ENCODE peak calls at places on chromosomes 11 and 22, in seven cellular contexts. K is HepG2, E is tibial nerve, G is A549, Y is stomach, T is suprapubic skin, X is esophagus muscularis mucosa. W is an unnamed sample.

GRCh38 chr11:83909579-83909978 is 623.4 kb upstream of the CCDC90B start:
- DNase-seq in X (no peak), G (no peak), T (no peak), E (no peak), K (no peak), Y (no peak), W (no peak)

GRCh38 chr22:37088750-37089408 is 20.6 kb downstream of the TMPRSS6 start:
- DNase-seq in K (no peak), E (no peak), Y (no peak), T (no peak), G (no peak), X (no peak), W (no peak)

GRCh38 chr22:20244744-20245576 is 23.2 kb downstream of the RTN4R start:
- DNase-seq in G (no peak), E (no peak), Y (no peak), K (no peak), T (no peak), X (no peak), W (no peak)

GRCh38 chr22:28375761-28376534 is 303.7 kb downstream of the TTC28 start:
- DNase-seq in Y (no peak), E (no peak), T (no peak), X (no peak), G (no peak), K (no peak), W (no peak)

GRCh38 chr11:70584786-70585545 is 186.6 kb downstream of the CTTN start:
- DNase-seq in T (peak; percentile 52), Y (no peak), K (no peak), X (no peak), G (no peak), E (no peak), W (no peak)

GRCh38 chr11:76649964-76650363 is 20.6 kb downstream of the LRRC32 start:
- DNase-seq in X (no peak), Y (no peak), K (no peak), G (no peak), T (no peak), E (no peak), W (no peak)

GRCh38 chr11:116829525-116830183 is at the start of gene APOC3:
- DNase-seq in T (no peak), E (no peak), G (no peak), K (peak; percentile 85), X (no peak), Y (no peak), W (no peak)

GRCh38 chr11:22337571-22338464 is at the start of gene SLC17A6:
- DNase-seq in X (no peak), E (no peak), G (peak; percentile 5), Y (no peak), T (no peak), K (peak; percentile 21), W (no peak)

GRCh38 chr11:125165111-125165663 is 636 bp downstream of the PKNOX2 start:
- DNase-seq in G (no peak), X (no peak), Y (peak; percentile 44), E (no peak), T (no peak), K (no peak), W (peak; percentile 43)

GRCh38 chr11:2836335-2837095 is 49.1 kb downstream of the CDKN1C start:
- DNase-seq in X (no peak), K (no peak), E (no peak), T (no peak), G (no peak), Y (no peak), W (no peak)

GRCh38 chr11:69974528-69974927 is 103.6 kb upstream of the ANO1 start:
- DNase-seq in E (no peak), T (no peak), K (no peak), Y (no peak), X (no peak), G (no peak), W (no peak)

GRCh38 chr11:126722006-126722736 is 278.4 kb downstream of the KIRREL3 start:
- DNase-seq in E (no peak), Y (no peak), X (no peak), G (no peak), T (no peak), K (no peak), W (no peak)

GRCh38 chr11:56764976-56765375 is 16.5 kb upstream of the OR9G4 start:
- DNase-seq in K (no peak), G (no peak), E (no peak), Y (no peak), X (no peak), T (no peak), W (no peak)

GRCh38 chr11:66820381-66820780 is 22.9 kb upstream of the RCE1 start:
- DNase-seq in Y (no peak), T (no peak), E (no peak), G (no peak), K (no peak), X (no peak), W (no peak)

GRCh38 chr11:94130589-94131362 is 2.1 kb downstream of the PANX1 start:
- DNase-seq in E (no peak), K (no peak), Y (no peak), T (no peak), G (no peak), X (peak; percentile 85), W (no peak)

GRCh38 chr11:77530879-77531278 is 57.0 kb upstream of the PAK1 start:
- DNase-seq in E (no peak), Y (no peak), K (no peak), T (no peak), G (no peak), X (no peak), W (no peak)

GRCh38 chr22:45880732-45881523 is 96.0 kb downstream of the WNT7B start:
- DNase-seq in E (no peak), G (no peak), K (no peak), T (peak; percentile 52), Y (no peak), X (no peak), W (no peak)

GRCh38 chr22:47888807-47889206 is 1126.4 kb downstream of the TBC1D22A start:
- DNase-seq in K (no peak), Y (no peak), T (no peak), G (no peak), X (no peak), E (no peak), W (no peak)

GRCh38 chr11:98455500-98456186 is 565.1 kb upstream of the CNTN5 start:
- DNase-seq in G (no peak), Y (no peak), K (peak; percentile 10), E (no peak), T (no peak), X (no peak), W (no peak)

GRCh38 chr11:69382131-69383128 is 88.5 kb downstream of the MYEOV start:
- DNase-seq in E (peak; percentile 15), T (peak; percentile 66), G (no peak), Y (peak; percentile 27), K (no peak), X (no peak), W (peak; percentile 22)

GRCh38 chr11:26084313-26084712 is 247.6 kb upstream of the ANO3 start:
- DNase-seq in Y (no peak), G (no peak), X (no peak), E (no peak), T (no peak), K (no peak), W (no peak)

GRCh38 chr11:69878927-69879733 is 59.9 kb upstream of the FGF3 start:
- DNase-seq in G (no peak), X (no peak), Y (no peak), K (no peak), T (peak; percentile 52), E (no peak), W (no peak)

GRCh38 chr11:62458212-62459002 is 39.6 kb downstream of the SCGB1A1 start:
- DNase-seq in X (no peak), T (no peak), Y (no peak), G (peak; percentile 16), K (peak; percentile 36), E (no peak), W (no peak)

DNA sequence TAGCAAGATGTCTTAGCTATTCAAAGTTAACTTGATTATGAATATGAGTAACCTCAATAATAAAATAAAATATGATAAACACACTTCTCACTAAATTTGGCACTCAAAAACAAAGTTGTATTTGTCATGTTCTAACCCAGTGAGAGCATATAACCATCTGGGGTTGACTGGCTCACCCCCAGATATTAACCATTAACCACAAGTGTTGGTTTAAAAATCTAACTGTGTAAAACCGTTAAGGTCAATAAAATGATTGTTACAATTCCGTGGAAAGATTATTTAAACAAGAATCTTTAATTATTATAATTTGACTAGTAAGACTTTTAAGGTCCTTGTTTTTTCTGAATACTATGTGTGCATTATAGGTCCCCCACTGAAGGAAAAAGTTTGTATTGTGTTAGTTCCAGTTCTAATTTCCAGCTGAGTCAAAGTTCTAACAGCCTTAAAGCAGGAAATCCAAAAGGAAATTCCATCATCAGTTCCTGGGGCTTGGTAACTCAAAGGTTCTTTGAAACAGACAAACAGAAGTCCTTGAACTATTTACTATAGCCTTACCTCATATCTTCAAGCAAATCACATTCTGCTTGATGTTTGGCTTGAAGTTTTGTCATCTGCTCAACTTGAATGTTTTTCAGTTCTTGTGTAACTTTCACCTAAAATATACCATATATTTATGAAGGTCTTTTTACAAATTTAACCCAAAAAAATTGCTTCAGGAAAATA is 2.5 kb downstream of the FCHSD2 start:
- DNase-seq in T (no peak), E (no peak), G (peak; percentile 28), Y (no peak), K (peak; percentile 72), X (no peak), W (no peak)
- TF ChIP-seq POLR2A in T (no peak), E (no peak), G (no peak), Y (no peak), K (no peak), X (no peak), W (no peak)

DNA sequence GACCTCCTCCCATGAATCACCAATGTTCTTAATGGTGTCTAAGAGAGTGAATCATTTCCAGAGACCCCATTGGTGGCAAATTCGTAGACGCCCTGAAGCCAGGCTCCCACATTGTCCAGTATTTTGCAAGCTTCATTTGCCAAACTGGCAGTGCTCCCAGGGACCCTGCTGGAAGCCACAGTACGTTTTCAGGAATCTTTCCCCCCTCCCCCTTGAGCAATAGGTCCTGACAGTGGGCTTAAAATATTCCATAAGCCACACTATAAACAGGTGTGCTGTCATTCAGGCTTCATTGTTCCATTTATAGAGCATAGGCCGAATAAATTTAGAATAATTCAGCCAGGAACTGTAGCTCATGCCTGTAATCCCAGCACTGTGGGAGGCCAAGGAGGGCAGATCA is 125.3 kb downstream of the MORC2 start:
- DNase-seq in X (no peak), T (peak; percentile 22), K (no peak), Y (peak; percentile 8), E (no peak), G (no peak), W (no peak)
- TF ChIP-seq EP300 in X (no peak), T (no peak), K (no peak), Y (no peak), E (no peak), G (no peak), W (no peak)

DNA sequence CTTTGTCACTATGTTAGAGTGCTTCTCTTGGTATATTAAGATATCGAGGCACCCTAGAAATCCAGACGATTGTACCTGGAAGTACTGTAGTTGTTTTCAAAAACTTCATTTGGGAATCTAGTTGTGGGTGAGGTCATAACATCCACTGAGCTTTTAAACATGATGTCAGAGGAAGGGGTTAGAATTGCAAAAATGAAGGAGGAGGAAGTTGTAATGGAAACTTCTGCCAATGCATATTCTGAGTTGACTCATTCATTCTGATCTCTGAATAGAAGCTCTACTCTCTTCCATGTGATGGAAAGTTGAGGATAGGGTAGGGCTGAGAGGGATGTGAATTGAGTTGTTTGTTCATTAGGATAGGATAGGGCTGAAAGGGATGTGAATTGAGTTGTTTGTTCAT is 7.7 kb downstream of the CD44 start:
- DNase-seq in K (no peak), T (no peak), G (no peak), X (no peak), Y (no peak), E (no peak), W (no peak)
- H3K27ac ChIP-seq in K (no peak overlapping the region), T (peak overlapping the region; percentile 99), G (peak overlapping the region; percentile 85), X (no peak overlapping the region), Y (no peak overlapping the region), E (no peak overlapping the region), W (no peak overlapping the region)

GRCh38 chr22:29689872-29690213 is 30.0 kb upstream of the CABP7 start:
- DNase-seq in Y (peak; percentile 75), X (no peak), E (peak; percentile 40), G (peak; percentile 30), T (no peak), K (peak; percentile 24), W (peak; percentile 62)
- TF ChIP-seq POLR2A in Y (no peak), X (no peak), E (no peak), G (no peak), T (no peak), K (no peak), W (no peak)

W was measured in ovary.